ENCODE peak calls at places on chromosome 17, in five cellular contexts. One of them, this sample, is unnamed. For H3K4me1, the result is how much of the 10 kb centered on the place peaks cover.

GRCh38 chr17:82297280-82297803 is 20.1 kb downstream of the CD7 start:
- DNase-seq in ovary: peak
- DNase-seq in mammary epithelial cell: peak
- DNase-seq in CD4-positive, alpha-beta memory T cell: peak
- DNase-seq in mucosa of descending colon: peak
- DNase-seq in this sample: no peak

GRCh38 chr17:40975516-40975915 is 8.6 kb downstream of the KRT40 start:
- DNase-seq in mucosa of descending colon: no peak
- DNase-seq in mammary epithelial cell: no peak
- DNase-seq in ovary: no peak
- DNase-seq in CD4-positive, alpha-beta memory T cell: no peak
- DNase-seq in this sample: no peak

GRCh38 chr17:58321571-58322525 is 6.7 kb downstream of the TSPOAP1 start:
- DNase-seq in mucosa of descending colon: no peak
- DNase-seq in mammary epithelial cell: no peak
- DNase-seq in ovary: no peak
- DNase-seq in CD4-positive, alpha-beta memory T cell: no peak
- DNase-seq in this sample: no peak

GRCh38 chr17:32503251-32504165 is 16.7 kb downstream of the CDK5R1 start:
- DNase-seq in ovary: no peak
- DNase-seq in mammary epithelial cell: peak
- DNase-seq in mucosa of descending colon: peak
- DNase-seq in CD4-positive, alpha-beta memory T cell: peak
- DNase-seq in this sample: no peak

GRCh38 chr17:73901661-73902415 is 257.6 kb upstream of the SDK2 start:
- DNase-seq in CD4-positive, alpha-beta memory T cell: peak
- DNase-seq in ovary: no peak
- DNase-seq in mucosa of descending colon: peak
- DNase-seq in mammary epithelial cell: peak
- DNase-seq in this sample: no peak

GRCh38 chr17:47941998-47942490 is 673 bp downstream of the PNPO start:
- DNase-seq in ovary: no peak
- DNase-seq in CD4-positive, alpha-beta memory T cell: peak
- DNase-seq in mammary epithelial cell: no peak
- DNase-seq in mucosa of descending colon: no peak
- DNase-seq in this sample: no peak

GRCh38 chr17:34487616-34488015 is 91.8 kb upstream of the TMEM132E start:
- DNase-seq in CD4-positive, alpha-beta memory T cell: no peak
- DNase-seq in ovary: no peak
- DNase-seq in mammary epithelial cell: no peak
- DNase-seq in mucosa of descending colon: no peak
- DNase-seq in this sample: no peak

GRCh38 chr17:1226308-1226707 is 43.9 kb upstream of the BHLHA9 start:
- DNase-seq in mammary epithelial cell: no peak
- DNase-seq in CD4-positive, alpha-beta memory T cell: no peak
- DNase-seq in ovary: no peak
- DNase-seq in mucosa of descending colon: no peak
- DNase-seq in this sample: no peak

GRCh38 chr17:19017401-19017800 is 12.8 kb upstream of the FAM83G start:
- DNase-seq in mucosa of descending colon: peak
- DNase-seq in CD4-positive, alpha-beta memory T cell: no peak
- DNase-seq in ovary: peak
- DNase-seq in mammary epithelial cell: no peak
- DNase-seq in this sample: no peak

GRCh38 chr17:78780335-78780734 is 1.7 kb downstream of the CYTH1 start:
- DNase-seq in mucosa of descending colon: no peak
- DNase-seq in mammary epithelial cell: no peak
- DNase-seq in CD4-positive, alpha-beta memory T cell: no peak
- DNase-seq in ovary: no peak
- DNase-seq in this sample: no peak
- H3K4me1 ChIP-seq in mucosa of descending colon: under half
- H3K4me1 ChIP-seq in mammary epithelial cell: under half
- H3K4me1 ChIP-seq in CD4-positive, alpha-beta memory T cell: half or more
- H3K4me1 ChIP-seq in ovary: under half
- H3K4me1 ChIP-seq in this sample: under half

GRCh38 chr17:2899911-2900310 is 103.7 kb downstream of the RAP1GAP2 start:
- DNase-seq in CD4-positive, alpha-beta memory T cell: no peak
- DNase-seq in mucosa of descending colon: no peak
- DNase-seq in ovary: no peak
- DNase-seq in mammary epithelial cell: no peak
- DNase-seq in this sample: no peak
- H3K4me1 ChIP-seq in CD4-positive, alpha-beta memory T cell: under half
- H3K4me1 ChIP-seq in mucosa of descending colon: under half
- H3K4me1 ChIP-seq in ovary: under half
- H3K4me1 ChIP-seq in mammary epithelial cell: under half
- H3K4me1 ChIP-seq in this sample: under half

DNA sequence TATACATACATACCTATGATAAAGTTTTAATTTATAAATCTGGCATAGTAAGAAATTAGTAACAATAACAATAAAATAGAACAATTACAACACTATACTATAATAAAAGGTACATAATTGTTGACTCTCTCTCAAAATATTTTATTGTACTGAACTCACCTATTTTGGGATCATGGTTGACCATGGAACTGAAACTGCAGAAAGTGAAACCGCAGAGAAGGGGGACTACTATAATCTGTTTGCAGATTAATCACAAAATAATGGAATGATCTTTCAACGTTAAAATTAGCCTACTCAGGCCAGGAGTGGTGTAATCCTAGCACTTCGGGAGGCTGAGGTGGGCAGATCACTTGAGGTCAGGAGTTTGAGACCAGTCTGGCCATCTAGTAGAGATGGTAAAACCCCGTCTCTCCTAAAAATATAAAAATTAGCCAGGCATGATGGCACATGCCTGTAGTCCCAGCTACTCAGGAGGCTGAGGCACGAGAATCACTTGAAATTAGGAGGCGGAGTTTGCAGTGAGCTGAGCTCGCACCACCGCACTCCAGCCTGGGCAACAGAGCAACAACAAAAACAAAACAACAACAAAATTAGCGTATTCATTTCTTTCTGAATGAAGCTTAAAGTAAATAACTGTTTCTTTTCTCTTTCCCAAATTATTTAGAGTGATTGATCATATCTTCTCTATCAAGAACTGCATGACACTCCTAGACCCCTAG is 45.7 kb downstream of the IKZF3 start:
- DNase-seq in mammary epithelial cell: no peak
- DNase-seq in mucosa of descending colon: no peak
- DNase-seq in ovary: no peak
- DNase-seq in CD4-positive, alpha-beta memory T cell: peak
- DNase-seq in this sample: no peak
- H3K4me1 ChIP-seq in mammary epithelial cell: under half
- H3K4me1 ChIP-seq in mucosa of descending colon: under half
- H3K4me1 ChIP-seq in ovary: under half
- H3K4me1 ChIP-seq in CD4-positive, alpha-beta memory T cell: half or more
- H3K4me1 ChIP-seq in this sample: under half

DNA sequence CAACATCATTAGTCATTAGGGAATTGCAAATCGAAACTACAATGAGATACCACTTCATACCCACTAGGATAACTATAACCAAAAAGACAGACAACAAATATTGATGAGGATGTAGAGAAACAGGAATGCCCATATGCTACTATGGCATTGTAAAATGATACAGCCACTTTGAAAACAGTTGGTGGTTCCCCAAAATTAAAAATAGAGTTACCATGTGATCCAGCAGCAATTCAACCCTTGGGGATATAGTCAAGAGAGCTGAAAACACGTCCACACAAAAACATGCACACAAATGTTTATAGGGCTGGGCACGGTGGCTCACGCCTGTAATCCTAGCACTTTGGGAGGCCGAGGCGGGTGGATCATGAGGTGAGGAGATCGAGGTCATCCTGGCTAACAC is 10.0 kb upstream of the PECAM1 start:
- DNase-seq in ovary: no peak
- DNase-seq in CD4-positive, alpha-beta memory T cell: no peak
- DNase-seq in mucosa of descending colon: no peak
- DNase-seq in mammary epithelial cell: no peak
- DNase-seq in this sample: no peak
- H3K4me1 ChIP-seq in ovary: under half
- H3K4me1 ChIP-seq in CD4-positive, alpha-beta memory T cell: under half
- H3K4me1 ChIP-seq in mucosa of descending colon: under half
- H3K4me1 ChIP-seq in mammary epithelial cell: under half
- H3K4me1 ChIP-seq in this sample: under half

DNA sequence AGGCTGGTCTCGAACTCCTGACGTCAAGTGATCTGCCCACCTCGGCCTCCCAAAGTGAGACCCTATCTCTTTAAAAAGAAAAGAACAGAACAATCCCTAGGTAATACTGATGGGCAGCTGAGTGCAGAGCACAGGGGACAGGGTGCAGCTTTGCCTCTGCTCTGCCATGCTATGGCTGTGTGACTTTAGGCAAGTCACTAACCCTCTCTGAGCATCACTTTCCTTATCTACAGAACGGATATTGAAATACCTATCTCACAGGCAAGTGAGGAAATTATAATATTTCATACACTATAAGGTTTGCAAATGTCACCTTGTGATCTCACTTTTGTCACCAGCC is 4.1 kb downstream of the CASKIN2 start:
- DNase-seq in mammary epithelial cell: no peak
- DNase-seq in CD4-positive, alpha-beta memory T cell: no peak
- DNase-seq in ovary: no peak
- DNase-seq in mucosa of descending colon: no peak
- DNase-seq in this sample: no peak
- H3K4me1 ChIP-seq in mammary epithelial cell: under half
- H3K4me1 ChIP-seq in CD4-positive, alpha-beta memory T cell: under half
- H3K4me1 ChIP-seq in ovary: under half
- H3K4me1 ChIP-seq in mucosa of descending colon: under half
- H3K4me1 ChIP-seq in this sample: under half

DNA sequence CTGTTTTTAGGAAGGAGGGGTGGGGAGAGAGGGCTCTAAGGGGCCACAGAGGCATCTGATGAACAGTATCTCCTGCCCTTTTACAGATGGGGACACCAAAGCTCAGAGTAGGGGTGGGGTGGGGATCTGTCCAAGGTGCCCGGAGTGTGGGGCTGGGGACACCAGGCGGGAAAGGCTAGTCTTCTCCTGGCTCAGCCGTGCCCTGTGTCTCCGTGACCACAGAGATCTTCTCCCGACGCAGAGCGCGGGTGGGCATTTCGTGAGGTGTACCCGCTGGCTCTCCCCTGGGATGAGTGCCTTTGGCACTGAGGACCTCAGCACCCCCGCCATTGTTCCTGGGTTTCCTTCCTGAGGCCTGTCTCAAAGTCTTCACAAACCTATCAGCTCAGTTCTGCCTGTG is 209.6 kb downstream of the NTN1 start:
- DNase-seq in ovary: no peak
- DNase-seq in mammary epithelial cell: no peak
- DNase-seq in mucosa of descending colon: peak
- DNase-seq in CD4-positive, alpha-beta memory T cell: no peak
- DNase-seq in this sample: no peak
- H3K4me1 ChIP-seq in ovary: under half
- H3K4me1 ChIP-seq in mammary epithelial cell: under half
- H3K4me1 ChIP-seq in mucosa of descending colon: under half
- H3K4me1 ChIP-seq in CD4-positive, alpha-beta memory T cell: under half
- H3K4me1 ChIP-seq in this sample: under half

GRCh38 chr17:17898673-17899072 is 61.9 kb upstream of the SREBF1 start:
- DNase-seq in CD4-positive, alpha-beta memory T cell: no peak
- DNase-seq in ovary: no peak
- DNase-seq in mammary epithelial cell: no peak
- DNase-seq in mucosa of descending colon: no peak
- DNase-seq in this sample: no peak

GRCh38 chr17:17900615-17901520 is 64.1 kb upstream of the SREBF1 start:
- DNase-seq in mucosa of descending colon: peak
- DNase-seq in CD4-positive, alpha-beta memory T cell: no peak
- DNase-seq in ovary: peak
- DNase-seq in mammary epithelial cell: peak
- DNase-seq in this sample: no peak

GRCh38 chr17:17897442-17897841 is 60.7 kb upstream of the SREBF1 start:
- DNase-seq in ovary: no peak
- DNase-seq in CD4-positive, alpha-beta memory T cell: no peak
- DNase-seq in mucosa of descending colon: no peak
- DNase-seq in mammary epithelial cell: no peak
- DNase-seq in this sample: no peak

GRCh38 chr17:17896746-17897145 is 60.0 kb upstream of the SREBF1 start:
- DNase-seq in mucosa of descending colon: no peak
- DNase-seq in ovary: peak
- DNase-seq in CD4-positive, alpha-beta memory T cell: no peak
- DNase-seq in mammary epithelial cell: no peak
- DNase-seq in this sample: no peak

DNA sequence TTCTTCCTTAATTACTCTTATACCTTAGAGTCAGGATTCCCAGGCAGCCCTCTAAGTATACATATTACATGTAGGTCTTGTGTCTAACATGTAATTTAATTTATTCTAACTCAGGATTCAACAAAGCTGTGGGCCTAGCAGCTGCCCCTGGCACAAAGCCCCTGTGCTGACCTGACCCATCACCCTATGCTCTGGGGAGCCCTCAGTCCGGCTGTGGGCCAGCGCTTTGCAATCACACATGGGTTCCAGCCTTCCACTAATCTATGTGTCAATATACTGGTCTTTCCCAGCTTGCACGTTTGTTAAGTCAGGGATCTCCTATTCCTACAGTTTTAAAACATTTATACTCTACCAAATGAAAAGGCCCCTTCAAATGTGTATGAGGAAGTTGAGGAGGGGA is 62.7 kb upstream of the SREBF1 start:
- DNase-seq in mucosa of descending colon: no peak
- DNase-seq in CD4-positive, alpha-beta memory T cell: no peak
- DNase-seq in ovary: no peak
- DNase-seq in mammary epithelial cell: no peak
- DNase-seq in this sample: no peak
- H3K4me1 ChIP-seq in mucosa of descending colon: under half
- H3K4me1 ChIP-seq in CD4-positive, alpha-beta memory T cell: under half
- H3K4me1 ChIP-seq in ovary: under half
- H3K4me1 ChIP-seq in mammary epithelial cell: under half
- H3K4me1 ChIP-seq in this sample: under half

DNA sequence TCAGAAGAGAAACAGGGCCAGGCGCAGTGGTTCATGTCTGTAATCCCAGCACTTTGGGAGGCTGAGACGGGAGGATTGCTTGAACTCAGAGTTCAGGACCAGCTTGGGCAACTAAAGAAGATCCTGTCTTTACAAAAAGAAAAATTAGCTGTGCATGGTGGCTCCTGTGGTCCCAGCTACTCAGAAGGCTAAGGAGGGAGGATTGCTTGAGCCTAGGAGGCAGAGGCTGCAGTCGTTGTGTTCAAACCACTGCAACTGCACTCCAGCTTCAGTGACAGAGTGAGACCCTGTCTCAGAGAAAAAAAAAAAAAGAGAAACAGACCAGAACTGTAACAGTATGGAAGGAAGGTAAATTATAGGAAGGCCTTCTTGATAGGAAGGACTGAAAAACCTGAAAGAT is 10.3 kb downstream of the ARL4D start:
- DNase-seq in ovary: no peak
- DNase-seq in mammary epithelial cell: no peak
- DNase-seq in CD4-positive, alpha-beta memory T cell: no peak
- DNase-seq in mucosa of descending colon: no peak
- DNase-seq in this sample: no peak
- H3K4me1 ChIP-seq in ovary: under half
- H3K4me1 ChIP-seq in mammary epithelial cell: under half
- H3K4me1 ChIP-seq in CD4-positive, alpha-beta memory T cell: under half
- H3K4me1 ChIP-seq in mucosa of descending colon: under half
- H3K4me1 ChIP-seq in this sample: under half

DNA sequence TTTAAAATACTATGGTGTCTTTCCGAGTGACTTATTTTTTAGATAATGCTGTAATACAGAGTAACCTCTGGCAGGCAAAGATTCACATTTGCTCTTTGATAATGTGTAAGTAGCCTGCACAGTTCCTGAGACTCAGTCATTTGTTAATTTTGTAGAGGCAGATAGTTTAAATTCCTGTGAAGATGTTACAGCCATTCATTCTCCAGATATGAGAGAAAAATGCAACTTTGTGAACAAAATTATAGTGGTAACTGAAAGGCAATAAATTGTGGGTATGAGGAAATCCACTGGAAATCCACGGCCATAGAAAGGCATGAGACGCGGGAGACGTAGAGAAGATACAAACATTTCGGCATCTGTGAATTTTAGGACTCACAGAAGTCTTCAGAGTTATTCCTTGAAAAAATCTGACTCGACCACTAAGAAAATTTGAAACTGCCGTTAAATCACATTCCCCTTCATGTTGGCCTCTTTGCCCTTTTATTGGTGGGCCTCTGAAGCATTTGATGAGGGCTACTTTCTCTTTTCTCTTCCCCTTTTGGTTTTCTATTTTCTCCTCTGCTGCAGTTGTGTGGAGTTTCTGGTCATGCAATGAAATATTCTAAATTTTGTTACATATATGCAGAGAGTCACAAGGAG is 18.8 kb downstream of the HS3ST3A1 start:
- DNase-seq in mucosa of descending colon: no peak
- DNase-seq in ovary: no peak
- DNase-seq in CD4-positive, alpha-beta memory T cell: no peak
- DNase-seq in mammary epithelial cell: no peak
- DNase-seq in this sample: no peak
- H3K4me1 ChIP-seq in mucosa of descending colon: under half
- H3K4me1 ChIP-seq in ovary: under half
- H3K4me1 ChIP-seq in CD4-positive, alpha-beta memory T cell: under half
- H3K4me1 ChIP-seq in mammary epithelial cell: under half
- H3K4me1 ChIP-seq in this sample: under half